ENCODE peak calls at places on chromosomes 5 and 9, in five cellular contexts. P, X, N, F and I are unnamed samples.

GRCh38 chr9:113973226-113973625 is 97.1 kb downstream of the ZNF618 start:
- DNase-seq in P (no peak), X (no peak), N (no peak), F (no peak), I (no peak)

GRCh38 chr9:133540336-133541025 is 6.0 kb downstream of the ADAMTSL2 start:
- DNase-seq in P (no peak), X (no peak), N (no peak), F (no peak), I (no peak)

GRCh38 chr9:132946624-132947295 is 2.3 kb upstream of the TSC1 start:
- DNase-seq in P (peak), X (peak), N (peak), F (no peak), I (peak)

GRCh38 chr9:124197177-124198095 is 60.3 kb upstream of the NEK6 start:
- DNase-seq in P (no peak), X (no peak), N (no peak), F (no peak), I (no peak)

GRCh38 chr5:77235881-77236560 is 25.5 kb downstream of the PDE8B start:
- DNase-seq in P (no peak), X (no peak), N (no peak), F (no peak), I (no peak)

GRCh38 chr5:76082790-76083554 is at the start of gene SV2C:
- DNase-seq in P (peak), X (no peak), N (peak), F (peak), I (peak)

GRCh38 chr9:114288233-114289051 is 34.5 kb upstream of the ORM1 start:
- DNase-seq in P (peak), X (peak), N (peak), F (no peak), I (no peak)

GRCh38 chr9:137913771-137914767 is 36.5 kb downstream of the CACNA1B start:
- DNase-seq in P (no peak), X (no peak), N (no peak), F (no peak), I (no peak)

GRCh38 chr5:54799645-54800044 is 185.7 kb downstream of the ESM1 start:
- DNase-seq in P (no peak), X (no peak), N (no peak), F (no peak), I (no peak)

GRCh38 chr5:102971693-102972293 is 148.1 kb downstream of the GIN1 start:
- DNase-seq in P (peak), X (peak), N (peak), F (no peak), I (peak)

GRCh38 chr5:179153921-179154345 is 93.8 kb downstream of the ZNF354C start:
- DNase-seq in P (no peak), X (no peak), N (no peak), F (no peak), I (no peak)

GRCh38 chr5:179378441-179379271 is 33.4 kb upstream of the ADAMTS2 start:
- DNase-seq in P (peak), X (peak), N (no peak), F (no peak), I (no peak)

GRCh38 chr5:116771466-116772151 is 197.0 kb upstream of the SEMA6A start:
- DNase-seq in P (no peak), X (no peak), N (no peak), F (no peak), I (no peak)